ENCODE peak calls at places on chromosomes 2 and 18, in seven cellular contexts. One of them, this sample, is unnamed.

GRCh38 chr2:67213270-67213670 is 183.9 kb upstream of the ETAA1 start:
- DNase-seq in foreskin keratinocyte: no peak
- DNase-seq in A673: no peak
- DNase-seq in NCI-H510A: no peak
- DNase-seq in iris pigment epithelial cell: no peak
- DNase-seq in kidney: no peak
- DNase-seq in activated T-helper 9 cell treated with anti-CD3 and anti-CD28 coated beads, Interleukin-2, amount 50 U/mL, for 16 hours: no peak
- DNase-seq in this sample: no peak

GRCh38 chr2:97775074-97775473 is 61.7 kb downstream of the ZAP70 start:
- DNase-seq in foreskin keratinocyte: no peak
- DNase-seq in A673: no peak
- DNase-seq in NCI-H510A: no peak
- DNase-seq in iris pigment epithelial cell: no peak
- DNase-seq in kidney: peak
- DNase-seq in activated T-helper 9 cell treated with anti-CD3 and anti-CD28 coated beads, Interleukin-2, amount 50 U/mL, for 16 hours: no peak
- DNase-seq in this sample: no peak

GRCh38 chr2:8906208-8906607 is 68.8 kb upstream of the KIDINS220 start:
- DNase-seq in foreskin keratinocyte: peak
- DNase-seq in A673: no peak
- DNase-seq in NCI-H510A: no peak
- DNase-seq in iris pigment epithelial cell: peak
- DNase-seq in kidney: no peak
- DNase-seq in activated T-helper 9 cell treated with anti-CD3 and anti-CD28 coated beads, Interleukin-2, amount 50 U/mL, for 16 hours: no peak
- DNase-seq in this sample: no peak

GRCh38 chr2:171391532-171391931 is 42.3 kb downstream of the METTL8 start:
- DNase-seq in foreskin keratinocyte: no peak
- DNase-seq in A673: no peak
- DNase-seq in NCI-H510A: no peak
- DNase-seq in iris pigment epithelial cell: no peak
- DNase-seq in kidney: no peak
- DNase-seq in activated T-helper 9 cell treated with anti-CD3 and anti-CD28 coated beads, Interleukin-2, amount 50 U/mL, for 16 hours: no peak
- DNase-seq in this sample: no peak

GRCh38 chr18:75635096-75635495 is 207.6 kb upstream of the SMIM21 start:
- DNase-seq in foreskin keratinocyte: no peak
- DNase-seq in A673: no peak
- DNase-seq in NCI-H510A: peak
- DNase-seq in iris pigment epithelial cell: no peak
- DNase-seq in kidney: no peak
- DNase-seq in activated T-helper 9 cell treated with anti-CD3 and anti-CD28 coated beads, Interleukin-2, amount 50 U/mL, for 16 hours: no peak
- DNase-seq in this sample: no peak

GRCh38 chr2:79039944-79040343 is 14.4 kb downstream of the REG3G start:
- DNase-seq in foreskin keratinocyte: no peak
- DNase-seq in A673: no peak
- DNase-seq in NCI-H510A: no peak
- DNase-seq in iris pigment epithelial cell: no peak
- DNase-seq in kidney: no peak
- DNase-seq in activated T-helper 9 cell treated with anti-CD3 and anti-CD28 coated beads, Interleukin-2, amount 50 U/mL, for 16 hours: no peak
- DNase-seq in this sample: no peak

GRCh38 chr2:26590439-26590838 is 50.7 kb downstream of the CIB4 start:
- DNase-seq in foreskin keratinocyte: no peak
- DNase-seq in A673: no peak
- DNase-seq in NCI-H510A: no peak
- DNase-seq in iris pigment epithelial cell: no peak
- DNase-seq in kidney: no peak
- DNase-seq in activated T-helper 9 cell treated with anti-CD3 and anti-CD28 coated beads, Interleukin-2, amount 50 U/mL, for 16 hours: no peak
- DNase-seq in this sample: no peak

GRCh38 chr2:42178335-42178734 is 9.2 kb downstream of the EML4 start:
- DNase-seq in foreskin keratinocyte: no peak
- DNase-seq in A673: no peak
- DNase-seq in NCI-H510A: no peak
- DNase-seq in iris pigment epithelial cell: no peak
- DNase-seq in kidney: no peak
- DNase-seq in activated T-helper 9 cell treated with anti-CD3 and anti-CD28 coated beads, Interleukin-2, amount 50 U/mL, for 16 hours: no peak
- DNase-seq in this sample: no peak

GRCh38 chr2:172408143-172408766 is 19.1 kb upstream of the ITGA6 start:
- DNase-seq in foreskin keratinocyte: peak
- DNase-seq in A673: no peak
- DNase-seq in NCI-H510A: peak
- DNase-seq in iris pigment epithelial cell: no peak
- DNase-seq in kidney: no peak
- DNase-seq in activated T-helper 9 cell treated with anti-CD3 and anti-CD28 coated beads, Interleukin-2, amount 50 U/mL, for 16 hours: no peak
- DNase-seq in this sample: no peak

GRCh38 chr2:198127627-198128026 is 323.2 kb downstream of the PLCL1 start:
- DNase-seq in foreskin keratinocyte: peak
- DNase-seq in A673: peak
- DNase-seq in NCI-H510A: peak
- DNase-seq in iris pigment epithelial cell: peak
- DNase-seq in kidney: no peak
- DNase-seq in activated T-helper 9 cell treated with anti-CD3 and anti-CD28 coated beads, Interleukin-2, amount 50 U/mL, for 16 hours: peak
- DNase-seq in this sample: peak

GRCh38 chr18:7982216-7982615 is 415.1 kb downstream of the PTPRM start:
- DNase-seq in foreskin keratinocyte: no peak
- DNase-seq in A673: no peak
- DNase-seq in NCI-H510A: no peak
- DNase-seq in iris pigment epithelial cell: no peak
- DNase-seq in kidney: no peak
- DNase-seq in activated T-helper 9 cell treated with anti-CD3 and anti-CD28 coated beads, Interleukin-2, amount 50 U/mL, for 16 hours: no peak
- DNase-seq in this sample: no peak

GRCh38 chr2:160478660-160479059 is 14.9 kb downstream of the RBMS1 start:
- DNase-seq in foreskin keratinocyte: no peak
- DNase-seq in A673: peak
- DNase-seq in NCI-H510A: no peak
- DNase-seq in iris pigment epithelial cell: no peak
- DNase-seq in kidney: no peak
- DNase-seq in activated T-helper 9 cell treated with anti-CD3 and anti-CD28 coated beads, Interleukin-2, amount 50 U/mL, for 16 hours: no peak
- DNase-seq in this sample: no peak

GRCh38 chr2:719734-720133 is 42.5 kb upstream of the TMEM18 start:
- DNase-seq in foreskin keratinocyte: no peak
- DNase-seq in A673: no peak
- DNase-seq in NCI-H510A: no peak
- DNase-seq in iris pigment epithelial cell: no peak
- DNase-seq in kidney: no peak
- DNase-seq in activated T-helper 9 cell treated with anti-CD3 and anti-CD28 coated beads, Interleukin-2, amount 50 U/mL, for 16 hours: no peak
- DNase-seq in this sample: no peak

GRCh38 chr2:31922542-31923408 is 88.0 kb downstream of the MEMO1 start:
- DNase-seq in foreskin keratinocyte: peak
- DNase-seq in A673: no peak
- DNase-seq in NCI-H510A: no peak
- DNase-seq in iris pigment epithelial cell: no peak
- DNase-seq in kidney: no peak
- DNase-seq in activated T-helper 9 cell treated with anti-CD3 and anti-CD28 coated beads, Interleukin-2, amount 50 U/mL, for 16 hours: no peak
- DNase-seq in this sample: no peak

GRCh38 chr2:83787189-83787588 is 671.9 kb downstream of the SUCLG1 start:
- DNase-seq in foreskin keratinocyte: no peak
- DNase-seq in A673: no peak
- DNase-seq in NCI-H510A: no peak
- DNase-seq in iris pigment epithelial cell: no peak
- DNase-seq in kidney: no peak
- DNase-seq in activated T-helper 9 cell treated with anti-CD3 and anti-CD28 coated beads, Interleukin-2, amount 50 U/mL, for 16 hours: no peak
- DNase-seq in this sample: no peak

GRCh38 chr2:105175231-105175630 is 66.3 kb upstream of the GPR45 start:
- DNase-seq in foreskin keratinocyte: no peak
- DNase-seq in A673: no peak
- DNase-seq in NCI-H510A: no peak
- DNase-seq in iris pigment epithelial cell: no peak
- DNase-seq in kidney: no peak
- DNase-seq in activated T-helper 9 cell treated with anti-CD3 and anti-CD28 coated beads, Interleukin-2, amount 50 U/mL, for 16 hours: no peak
- DNase-seq in this sample: no peak

GRCh38 chr2:119809329-119810038 is 49.8 kb downstream of the PTPN4 start:
- DNase-seq in foreskin keratinocyte: no peak
- DNase-seq in A673: peak
- DNase-seq in NCI-H510A: no peak
- DNase-seq in iris pigment epithelial cell: peak
- DNase-seq in kidney: no peak
- DNase-seq in activated T-helper 9 cell treated with anti-CD3 and anti-CD28 coated beads, Interleukin-2, amount 50 U/mL, for 16 hours: no peak
- DNase-seq in this sample: no peak

GRCh38 chr2:84481702-84482101 is 22.6 kb upstream of the SUCLG1 start:
- DNase-seq in foreskin keratinocyte: no peak
- DNase-seq in A673: no peak
- DNase-seq in NCI-H510A: no peak
- DNase-seq in iris pigment epithelial cell: peak
- DNase-seq in kidney: no peak
- DNase-seq in activated T-helper 9 cell treated with anti-CD3 and anti-CD28 coated beads, Interleukin-2, amount 50 U/mL, for 16 hours: no peak
- DNase-seq in this sample: peak

GRCh38 chr18:12403601-12404506 is 3.9 kb upstream of the PRELID3A start:
- DNase-seq in foreskin keratinocyte: peak
- DNase-seq in A673: peak
- DNase-seq in NCI-H510A: no peak
- DNase-seq in iris pigment epithelial cell: peak
- DNase-seq in kidney: no peak
- DNase-seq in activated T-helper 9 cell treated with anti-CD3 and anti-CD28 coated beads, Interleukin-2, amount 50 U/mL, for 16 hours: no peak
- DNase-seq in this sample: no peak

GRCh38 chr2:180847073-180847472 is 133.3 kb upstream of the UBE2E3 start:
- DNase-seq in foreskin keratinocyte: no peak
- DNase-seq in A673: no peak
- DNase-seq in NCI-H510A: no peak
- DNase-seq in iris pigment epithelial cell: no peak
- DNase-seq in kidney: no peak
- DNase-seq in activated T-helper 9 cell treated with anti-CD3 and anti-CD28 coated beads, Interleukin-2, amount 50 U/mL, for 16 hours: no peak
- DNase-seq in this sample: no peak

GRCh38 chr18:26268454-26268853 is 42.2 kb downstream of the TAF4B start:
- DNase-seq in foreskin keratinocyte: peak
- DNase-seq in A673: no peak
- DNase-seq in NCI-H510A: no peak
- DNase-seq in iris pigment epithelial cell: no peak
- DNase-seq in kidney: no peak
- DNase-seq in activated T-helper 9 cell treated with anti-CD3 and anti-CD28 coated beads, Interleukin-2, amount 50 U/mL, for 16 hours: no peak
- DNase-seq in this sample: no peak

GRCh38 chr2:124563415-124563814 is 538.3 kb downstream of the CNTNAP5 start:
- DNase-seq in foreskin keratinocyte: no peak
- DNase-seq in A673: no peak
- DNase-seq in NCI-H510A: no peak
- DNase-seq in iris pigment epithelial cell: no peak
- DNase-seq in kidney: no peak
- DNase-seq in activated T-helper 9 cell treated with anti-CD3 and anti-CD28 coated beads, Interleukin-2, amount 50 U/mL, for 16 hours: no peak
- DNase-seq in this sample: no peak

GRCh38 chr2:120108749-120109148 is 95.9 kb downstream of the EPB41L5 start:
- DNase-seq in foreskin keratinocyte: no peak
- DNase-seq in A673: no peak
- DNase-seq in NCI-H510A: no peak
- DNase-seq in iris pigment epithelial cell: peak
- DNase-seq in kidney: no peak
- DNase-seq in activated T-helper 9 cell treated with anti-CD3 and anti-CD28 coated beads, Interleukin-2, amount 50 U/mL, for 16 hours: no peak
- DNase-seq in this sample: no peak

GRCh38 chr18:63492851-63493250 is 16.1 kb downstream of the SERPINB5 start:
- DNase-seq in foreskin keratinocyte: no peak
- DNase-seq in A673: no peak
- DNase-seq in NCI-H510A: no peak
- DNase-seq in iris pigment epithelial cell: no peak
- DNase-seq in kidney: no peak
- DNase-seq in activated T-helper 9 cell treated with anti-CD3 and anti-CD28 coated beads, Interleukin-2, amount 50 U/mL, for 16 hours: no peak
- DNase-seq in this sample: no peak

GRCh38 chr2:18722101-18722500 is 132.7 kb upstream of the NT5C1B start:
- DNase-seq in foreskin keratinocyte: no peak
- DNase-seq in A673: no peak
- DNase-seq in NCI-H510A: no peak
- DNase-seq in iris pigment epithelial cell: peak
- DNase-seq in kidney: no peak
- DNase-seq in activated T-helper 9 cell treated with anti-CD3 and anti-CD28 coated beads, Interleukin-2, amount 50 U/mL, for 16 hours: no peak
- DNase-seq in this sample: no peak

GRCh38 chr2:97748397-97748796 is 35.0 kb downstream of the ZAP70 start:
- DNase-seq in foreskin keratinocyte: no peak
- DNase-seq in A673: peak
- DNase-seq in NCI-H510A: no peak
- DNase-seq in iris pigment epithelial cell: no peak
- DNase-seq in kidney: peak
- DNase-seq in activated T-helper 9 cell treated with anti-CD3 and anti-CD28 coated beads, Interleukin-2, amount 50 U/mL, for 16 hours: peak
- DNase-seq in this sample: peak

GRCh38 chr2:172662099-172662498 is 73.5 kb upstream of the RAPGEF4 start:
- DNase-seq in foreskin keratinocyte: no peak
- DNase-seq in A673: no peak
- DNase-seq in NCI-H510A: no peak
- DNase-seq in iris pigment epithelial cell: no peak
- DNase-seq in kidney: no peak
- DNase-seq in activated T-helper 9 cell treated with anti-CD3 and anti-CD28 coated beads, Interleukin-2, amount 50 U/mL, for 16 hours: no peak
- DNase-seq in this sample: no peak

GRCh38 chr2:112579280-112579679 is 5.1 kb upstream of the CHCHD5 start:
- DNase-seq in foreskin keratinocyte: peak
- DNase-seq in A673: peak
- DNase-seq in NCI-H510A: no peak
- DNase-seq in iris pigment epithelial cell: peak
- DNase-seq in kidney: no peak
- DNase-seq in activated T-helper 9 cell treated with anti-CD3 and anti-CD28 coated beads, Interleukin-2, amount 50 U/mL, for 16 hours: no peak
- DNase-seq in this sample: no peak

GRCh38 chr2:173754169-173754568 is 211.0 kb downstream of the SP3 start:
- DNase-seq in foreskin keratinocyte: no peak
- DNase-seq in A673: no peak
- DNase-seq in NCI-H510A: no peak
- DNase-seq in iris pigment epithelial cell: no peak
- DNase-seq in kidney: no peak
- DNase-seq in activated T-helper 9 cell treated with anti-CD3 and anti-CD28 coated beads, Interleukin-2, amount 50 U/mL, for 16 hours: no peak
- DNase-seq in this sample: no peak

GRCh38 chr2:171487803-171488259 is 34.4 kb upstream of the CYBRD1 start:
- DNase-seq in foreskin keratinocyte: no peak
- DNase-seq in A673: no peak
- DNase-seq in NCI-H510A: no peak
- DNase-seq in iris pigment epithelial cell: no peak
- DNase-seq in kidney: no peak
- DNase-seq in activated T-helper 9 cell treated with anti-CD3 and anti-CD28 coated beads, Interleukin-2, amount 50 U/mL, for 16 hours: no peak
- DNase-seq in this sample: no peak

GRCh38 chr2:232300894-232301387 is 77.6 kb upstream of the ALPP start:
- DNase-seq in foreskin keratinocyte: no peak
- DNase-seq in A673: no peak
- DNase-seq in NCI-H510A: no peak
- DNase-seq in iris pigment epithelial cell: peak
- DNase-seq in kidney: no peak
- DNase-seq in activated T-helper 9 cell treated with anti-CD3 and anti-CD28 coated beads, Interleukin-2, amount 50 U/mL, for 16 hours: no peak
- DNase-seq in this sample: no peak

GRCh38 chr2:144280009-144280408 is 239.9 kb downstream of the ZEB2 start:
- DNase-seq in foreskin keratinocyte: no peak
- DNase-seq in A673: no peak
- DNase-seq in NCI-H510A: no peak
- DNase-seq in iris pigment epithelial cell: no peak
- DNase-seq in kidney: no peak
- DNase-seq in activated T-helper 9 cell treated with anti-CD3 and anti-CD28 coated beads, Interleukin-2, amount 50 U/mL, for 16 hours: no peak
- DNase-seq in this sample: no peak